ENCODE peak calls at places on chromosomes 3 and 15, in six cellular contexts. N is H1, O is K562, K is HepG2, B is HL-60, X is GM12878. S is an unnamed sample.
A peak's percentile ranks its signal among the peaks of the same experiment; 100 is the strongest.

GRCh38 chr3:15064299-15064834 is 748 bp downstream of the MRPS25 start:
- DNase-seq in N (no peak), O (peak; percentile 39), K (no peak), B (peak; percentile 57), X (no peak), S (peak; percentile 66)

GRCh38 chr3:149820183-149820582 is 7.2 kb downstream of the RNF13 start:
- DNase-seq in N (no peak), O (no peak), K (no peak), B (no peak), X (no peak), S (no peak)

GRCh38 chr3:126113733-126114132 is 29.8 kb upstream of the SLC41A3 start:
- DNase-seq in N (no peak), O (peak; percentile 3), K (no peak), B (no peak), X (no peak), S (peak; percentile 66)

GRCh38 chr3:173055228-173055933 is 85.7 kb downstream of the SPATA16 start:
- DNase-seq in N (no peak), O (no peak), K (no peak), B (no peak), X (no peak), S (no peak)

GRCh38 chr15:69652906-69653305 is 200.3 kb downstream of the RPLP1 start:
- DNase-seq in N (no peak), O (no peak), K (no peak), B (no peak), X (no peak), S (no peak)

GRCh38 chr3:62622553-62623174 is 249.3 kb upstream of the FEZF2 start:
- DNase-seq in N (no peak), O (peak; percentile 51), K (peak; percentile 48), B (no peak), X (peak; percentile 1), S (peak; percentile 44)

GRCh38 chr3:73542127-73542526 is 82.6 kb downstream of the PDZRN3 start:
- DNase-seq in N (no peak), O (no peak), K (no peak), B (no peak), X (no peak), S (no peak)

GRCh38 chr15:95972136-95972553 is 358.4 kb upstream of the NR2F2 start:
- DNase-seq in N (no peak), O (peak; percentile 57), K (no peak), B (peak; percentile 57), X (no peak), S (no peak)

GRCh38 chr15:99438222-99438592 is 127.6 kb upstream of the MEF2A start:
- DNase-seq in N (no peak), O (no peak), K (no peak), B (no peak), X (no peak), S (no peak)

GRCh38 chr3:13500133-13500885 is 20.2 kb downstream of the HDAC11 start:
- DNase-seq in N (peak; percentile 84), O (peak; percentile 64), K (no peak), B (no peak), X (no peak), S (peak; percentile 79)

GRCh38 chr15:52287114-52287513 is 8.5 kb downstream of the MYO5C start:
- DNase-seq in N (peak; percentile 19), O (no peak), K (no peak), B (no peak), X (no peak), S (no peak)

GRCh38 chr3:55654123-55654787 is 167.1 kb upstream of the WNT5A start:
- DNase-seq in N (no peak), O (no peak), K (no peak), B (no peak), X (peak; percentile 73), S (no peak)

GRCh38 chr3:129424185-129424841 is 4.1 kb downstream of the EFCAB12 start:
- DNase-seq in N (no peak), O (peak; percentile 66), K (peak; percentile 54), B (peak; percentile 84), X (peak; percentile 66), S (no peak)

GRCh38 chr15:81091889-81092558 is 42.0 kb upstream of the CFAP161 start:
- DNase-seq in N (no peak), O (peak; percentile 86), K (peak; percentile 13), B (no peak), X (no peak), S (peak; percentile 23)

GRCh38 chr15:95127356-95127755 is 896.0 kb downstream of the MCTP2 start:
- DNase-seq in N (no peak), O (no peak), K (no peak), B (no peak), X (no peak), S (no peak)

DNA sequence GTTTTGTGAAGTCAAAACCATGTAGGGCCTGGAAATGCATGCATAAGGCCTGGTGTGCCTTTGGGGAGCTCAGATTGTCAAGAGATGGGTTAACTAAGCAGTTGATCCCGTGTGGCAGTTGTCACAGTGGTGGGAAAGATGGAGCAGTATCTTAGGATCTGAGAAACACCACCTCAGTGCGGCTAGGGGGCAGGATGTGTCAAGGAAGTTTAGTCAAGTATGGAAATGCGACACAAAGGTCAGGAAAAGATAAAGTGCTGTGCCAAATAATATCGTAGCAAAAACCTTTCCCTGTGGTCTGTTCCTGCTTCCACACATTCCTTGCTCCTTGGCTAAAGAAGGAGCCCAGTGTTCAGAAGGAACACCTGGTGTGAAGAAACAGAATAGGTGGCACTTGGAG is 396.4 kb downstream of the EDEM1 start:
- DNase-seq in N (no peak), O (peak; percentile 32), K (no peak), B (no peak), X (no peak), S (no peak)
- TF ChIP-seq CTCF in N (no peak), O (peak; percentile 46), K (no peak), B (no peak), X (no peak), S (no peak)

GRCh38 chr3:195760345-195760983 is 39.7 kb downstream of the MUC20 start:
- DNase-seq in N (peak; percentile 31), O (no peak), K (no peak), B (no peak), X (no peak), S (no peak)

GRCh38 chr3:195762611-195763247 is 42.0 kb downstream of the MUC20 start:
- DNase-seq in N (peak; percentile 44), O (no peak), K (no peak), B (no peak), X (no peak), S (peak; percentile 32)

GRCh38 chr3:195762249-195762585 is 41.4 kb downstream of the MUC20 start:
- DNase-seq in N (no peak), O (no peak), K (no peak), B (no peak), X (no peak), S (no peak)

GRCh38 chr3:195761031-195761430 is 40.3 kb downstream of the MUC20 start:
- DNase-seq in N (no peak), O (no peak), K (no peak), B (no peak), X (no peak), S (no peak)

DNA sequence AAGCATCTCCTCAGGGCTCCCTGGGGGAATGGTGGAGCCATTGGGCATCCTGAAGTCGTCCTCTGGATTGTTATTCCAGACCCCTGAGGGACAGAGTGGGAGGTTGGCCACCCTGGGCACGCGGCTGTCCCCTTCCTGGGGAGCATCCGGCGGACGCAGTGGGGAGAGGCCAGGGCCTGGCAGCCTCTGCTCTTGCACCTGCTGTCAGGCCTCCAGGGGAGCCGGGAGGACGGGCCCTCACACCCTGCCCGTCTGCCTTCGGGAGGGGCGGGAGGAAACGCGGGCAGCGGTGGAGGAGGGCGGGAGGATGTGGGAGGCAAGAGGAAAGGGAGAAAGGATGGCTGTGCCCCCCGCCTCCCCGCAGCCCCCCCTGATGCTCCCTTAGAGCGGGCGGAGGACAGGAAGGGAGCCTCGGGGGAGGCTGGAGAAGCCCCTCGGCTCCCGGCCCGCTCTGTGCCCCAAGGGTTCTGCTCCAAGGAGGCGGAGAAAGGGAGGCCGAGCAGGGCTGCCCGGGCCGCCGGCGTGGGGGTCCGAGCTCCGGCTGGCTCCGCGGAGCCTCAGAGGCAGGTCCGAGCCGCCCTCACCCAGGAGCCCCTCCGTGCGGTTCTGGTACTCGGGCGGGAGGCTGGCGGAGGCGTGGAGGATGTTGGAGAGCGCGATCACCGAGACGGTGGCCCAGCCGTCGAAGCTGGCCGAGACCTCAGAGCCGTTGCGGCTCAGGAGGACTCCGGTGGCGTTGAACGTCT is 40.9 kb downstream of the MUC20 start:
- DNase-seq in N (peak; percentile 50), O (no peak), K (no peak), B (no peak), X (no peak), S (peak; percentile 63)
- TF ChIP-seq GABPA in N (no peak), O (no peak), K (no peak), B (no peak), X (no peak), S (no peak)

DNA sequence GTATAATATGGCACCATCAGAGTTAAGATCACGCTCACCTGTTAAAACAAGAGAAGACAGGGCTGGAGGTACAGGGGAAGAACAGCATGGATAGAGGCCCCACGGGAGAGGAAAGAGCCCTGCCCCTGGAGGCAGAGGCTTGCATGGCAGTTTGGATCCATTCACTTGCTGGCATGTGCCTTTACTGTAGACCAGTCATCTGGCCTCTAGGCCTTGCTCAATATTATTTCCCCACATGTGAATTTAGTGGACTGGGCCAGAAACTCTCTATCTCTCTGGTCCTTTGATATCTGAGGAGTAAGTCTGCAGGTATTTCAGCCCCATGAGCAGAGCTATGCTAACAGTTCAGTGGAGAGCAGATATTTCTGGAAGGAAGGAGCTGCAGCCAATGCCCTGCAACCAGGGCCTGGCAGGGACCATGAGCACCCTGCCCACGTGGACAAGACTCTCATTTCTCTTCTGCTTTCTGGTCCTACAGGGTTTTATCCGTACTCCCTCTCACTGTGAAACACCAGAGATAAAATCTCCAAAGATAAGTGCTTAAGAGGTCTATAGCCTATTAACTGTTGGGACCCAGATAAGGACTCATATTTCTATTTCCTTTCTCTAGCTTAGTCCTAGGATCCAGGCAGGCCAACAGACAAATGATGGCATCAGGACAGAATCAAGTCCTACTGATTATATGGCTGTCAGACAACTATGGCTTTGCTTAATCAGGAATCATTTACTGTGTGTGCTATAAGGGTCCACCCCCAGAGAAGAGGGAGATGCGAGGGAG is 65.0 kb downstream of the CLDN11 start:
- DNase-seq in N (peak; percentile 55), O (peak; percentile 27), K (peak; percentile 26), B (no peak), X (no peak), S (peak; percentile 59)
- TF ChIP-seq CTCF in N (peak; percentile 67), O (peak; percentile 23), K (peak; percentile 28), B (no peak), X (peak; percentile 25), S (peak; percentile 22)

GRCh38 chr15:66210684-66211083 is 42.9 kb downstream of the MEGF11 start:
- DNase-seq in N (no peak), O (no peak), K (no peak), B (no peak), X (no peak), S (no peak)

GRCh38 chr15:66214236-66214635 is 39.3 kb downstream of the MEGF11 start:
- DNase-seq in N (no peak), O (no peak), K (no peak), B (no peak), X (no peak), S (no peak)

GRCh38 chr15:66215811-66216210 is 37.7 kb downstream of the MEGF11 start:
- DNase-seq in N (no peak), O (no peak), K (no peak), B (no peak), X (no peak), S (no peak)

GRCh38 chr15:66211670-66212455 is 41.7 kb downstream of the MEGF11 start:
- DNase-seq in N (no peak), O (no peak), K (no peak), B (no peak), X (no peak), S (no peak)

DNA sequence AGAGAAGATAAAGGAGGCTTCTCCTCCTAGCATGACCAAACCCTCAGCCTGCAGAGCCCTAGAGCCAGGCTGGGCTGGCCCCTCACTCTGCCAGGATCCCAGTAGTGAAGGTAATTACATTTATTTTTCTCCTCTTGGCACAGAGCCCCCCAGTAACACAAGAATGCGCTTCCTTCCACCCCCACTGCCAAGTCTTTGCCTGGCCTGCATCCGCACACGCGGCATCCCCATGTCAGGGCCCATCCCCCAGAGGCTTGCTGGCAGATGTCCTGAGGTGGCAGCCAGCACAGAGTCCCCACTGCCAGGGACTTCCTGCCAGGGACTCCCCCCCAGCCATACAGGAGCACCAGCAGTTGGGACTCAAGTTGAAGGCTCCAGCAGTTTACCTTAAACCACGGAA is 41.1 kb downstream of the MEGF11 start:
- DNase-seq in N (no peak), O (no peak), K (no peak), B (no peak), X (no peak), S (peak; percentile 59)
- TF ChIP-seq GABPA in N (no peak), O (no peak), K (no peak), B (no peak), X (no peak), S (no peak)

S was measured in SK-N-SH.